ENCODE peak calls at places on chromosomes 4 and X, in ten cellular contexts. H, K, P, W, N, D, B, L, T and E are unnamed samples.
A peak's percentile ranks its signal among the peaks of the same experiment; 100 is the strongest.

GRCh38 chr4:122285285-122285684 is 93.5 kb upstream of the ADAD1 start:
- DNase-seq in B (no peak), W (no peak), N (no peak), K (no peak), P (no peak), T (no peak), L (no peak), D (peak; percentile 13), H (no peak), E (no peak)

GRCh38 chr4:136036744-136037143 is 1495.5 kb downstream of the PCDH18 start:
- DNase-seq in L (no peak), B (no peak), W (no peak), H (no peak), T (no peak), D (no peak), N (no peak), P (no peak), K (no peak), E (no peak)

GRCh38 chr4:6504900-6505496 is 32.6 kb upstream of the PPP2R2C start:
- DNase-seq in H (no peak), D (no peak), P (no peak), B (no peak), T (no peak), N (no peak), W (peak; percentile 5), K (no peak), L (no peak), E (no peak)

GRCh38 chr4:48963042-48963679 is 22.9 kb upstream of the CWH43 start:
- DNase-seq in L (peak; percentile 52), K (peak; percentile 79), H (peak; percentile 51), N (peak; percentile 63), D (peak; percentile 80), T (peak; percentile 74), B (peak; percentile 74), P (peak; percentile 54), W (peak; percentile 92), E (peak; percentile 37)

GRCh38 chr4:45345551-45345950 is 619.2 kb upstream of the GNPDA2 start:
- DNase-seq in K (no peak), H (no peak), B (no peak), P (no peak), W (no peak), N (no peak), D (no peak), L (no peak), T (no peak), E (no peak)

GRCh38 chr4:136637071-136637777 is 895.1 kb downstream of the PCDH18 start:
- DNase-seq in W (peak; percentile 55), N (no peak), H (no peak), T (no peak), L (no peak), D (peak; percentile 5), K (no peak), P (peak; percentile 19), B (peak; percentile 53), E (no peak)

GRCh38 chr4:4216668-4217067 is 10.1 kb downstream of the OTOP1 start:
- DNase-seq in D (no peak), L (no peak), T (no peak), B (peak; percentile 41), P (no peak), H (no peak), N (no peak), K (no peak), W (no peak), E (no peak)

GRCh38 chr4:176272799-176273198 is 3.8 kb upstream of the ASB5 start:
- DNase-seq in L (no peak), H (no peak), P (no peak), K (no peak), D (no peak), W (no peak), N (no peak), T (no peak), B (no peak), E (no peak)

GRCh38 chrX:26762253-26762652 is 546.3 kb downstream of the MAGEB5 start:
- DNase-seq in B (no peak), P (no peak), L (no peak), D (no peak), H (no peak), W (no peak), K (no peak), N (no peak), T (no peak), E (no peak)

GRCh38 chrX:48498374-48498809 is 10.4 kb upstream of the PORCN start:
- DNase-seq in W (no peak), N (no peak), H (no peak), D (peak; percentile 63), B (no peak), K (no peak), L (no peak), T (no peak), P (no peak), E (no peak)

GRCh38 chr4:4356106-4357041 is 30.5 kb upstream of the NSG1 start:
- DNase-seq in T (no peak), L (no peak), W (no peak), N (no peak), P (no peak), H (no peak), D (no peak), B (no peak), K (no peak), E (no peak)

GRCh38 chrX:290476-291166 is 9.4 kb downstream of the PLCXD1 start:
- DNase-seq in T (no peak), D (no peak), H (no peak), P (no peak), L (no peak), B (no peak), N (no peak), K (no peak), W (no peak), E (no peak)

GRCh38 chrX:7586126-7586525 is 256.8 kb upstream of the VCX start:
- DNase-seq in P (no peak), H (no peak), T (no peak), L (no peak), W (peak; percentile 77), B (no peak), K (no peak), N (peak; percentile 65), D (peak; percentile 42), E (no peak)

GRCh38 chr4:156390599-156391296 is 437.1 kb upstream of the CTSO start:
- DNase-seq in P (no peak), D (peak; percentile 43), N (no peak), B (no peak), L (no peak), T (no peak), H (no peak), K (no peak), W (no peak), E (no peak)

GRCh38 chr4:114087596-114088230 is 108.3 kb upstream of the ARSJ start:
- DNase-seq in K (no peak), B (no peak), D (peak; percentile 67), W (no peak), N (no peak), L (peak; percentile 50), H (no peak), P (no peak), T (no peak), E (no peak)

GRCh38 chrX:149830192-149830873 is 48.6 kb downstream of the MAGEA9 start:
- DNase-seq in B (peak; percentile 79), T (no peak), N (no peak), P (no peak), K (peak; percentile 21), W (no peak), L (no peak), H (no peak), D (peak; percentile 33), E (no peak)

GRCh38 chr4:1043658-1044468 is 32.4 kb downstream of the FGFRL1 start:
- DNase-seq in K (no peak), B (peak; percentile 82), H (peak; percentile 91), N (no peak), L (no peak), T (no peak), W (no peak), D (peak; percentile 96), P (no peak), E (no peak)

GRCh38 chr4:23737571-23737970 is 152.3 kb downstream of the PPARGC1A start:
- DNase-seq in W (no peak), B (no peak), N (no peak), H (no peak), P (no peak), L (no peak), K (no peak), D (no peak), T (no peak), E (no peak)

GRCh38 chrX:40012800-40013682 is 84.7 kb downstream of the BCOR start:
- DNase-seq in L (peak; percentile 3), H (peak; percentile 40), D (peak; percentile 71), B (peak; percentile 64), P (peak; percentile 55), W (no peak), K (peak; percentile 65), T (peak; percentile 57), N (peak; percentile 56), E (peak; percentile 53)

GRCh38 chr4:6248394-6248793 is 21.3 kb upstream of the WFS1 start:
- DNase-seq in W (no peak), B (no peak), L (no peak), H (no peak), K (no peak), N (no peak), D (no peak), P (no peak), T (no peak), E (no peak)

GRCh38 chrX:34578237-34578636 is 78.8 kb downstream of the TMEM47 start:
- DNase-seq in H (no peak), T (no peak), B (no peak), W (peak; percentile 67), P (peak; percentile 10), K (no peak), L (no peak), N (no peak), D (peak; percentile 32), E (no peak)

GRCh38 chr4:5249727-5250126 is 198.4 kb downstream of the STK32B start:
- DNase-seq in P (no peak), K (no peak), N (no peak), W (no peak), H (no peak), T (no peak), D (no peak), B (no peak), L (no peak), E (no peak)

GRCh38 chr4:119032921-119033685 is 102.5 kb upstream of the MYOZ2 start:
- DNase-seq in K (no peak), P (no peak), H (no peak), L (no peak), T (no peak), W (no peak), D (no peak), N (no peak), B (no peak), E (no peak)

GRCh38 chr4:105670684-105671083 is 37.8 kb downstream of the INTS12 start:
- DNase-seq in H (no peak), W (no peak), N (no peak), K (no peak), P (no peak), L (no peak), D (no peak), B (no peak), T (no peak), E (no peak)

GRCh38 chr4:15665738-15666365 is 10.7 kb upstream of the FBXL5 start:
- DNase-seq in W (no peak), B (no peak), N (no peak), D (no peak), L (no peak), K (no peak), T (no peak), H (no peak), P (no peak), E (no peak)

GRCh38 chrX:20595928-20596550 is 329.3 kb upstream of the RPS6KA3 start:
- DNase-seq in N (no peak), P (no peak), H (no peak), T (no peak), W (no peak), L (no peak), D (peak; percentile 13), B (peak; percentile 26), K (no peak), E (no peak)

GRCh38 chr4:157739237-157739636 is 433.6 kb downstream of the GASK1B start:
- DNase-seq in L (no peak), N (no peak), W (no peak), H (no peak), B (no peak), P (no peak), K (no peak), D (no peak), T (no peak), E (no peak)

GRCh38 chr4:153549401-153549800 is 83.2 kb downstream of the TMEM131L start:
- DNase-seq in D (no peak), N (no peak), P (no peak), H (no peak), B (no peak), W (no peak), L (no peak), K (peak; percentile 56), T (no peak), E (no peak)